ENCODE peak calls at places on chromosomes 5 and 9, in six cellular contexts. W is cardiac muscle cell; P is mesenteric fat pad; A is effector memory CD4-positive, alpha-beta T cell; N is activated CD4-positive, alpha-beta memory T cell treated with anti-CD3 and anti-CD28 coated beads, Interleukin-2, amount 10 ng/mL, durations not matched to agents 7 days and 5 days; Z is NCI-H748 treated with DMSO at 0.1 percent for 48 hours. G is an unnamed sample.

GRCh38 chr9:69030851-69031645 is 4.5 kb upstream of the FXN start:
- DNase-seq in A (no peak), Z (no peak), W (no peak), P (no peak), N (no peak), G (peak)

GRCh38 chr5:14190194-14191164 is 47.3 kb downstream of the TRIO start:
- DNase-seq in A (no peak), N (no peak), P (no peak), W (no peak), Z (no peak), G (peak)

GRCh38 chr5:79193643-79194042 is 42.3 kb upstream of the JMY start:
- DNase-seq in W (no peak), A (no peak), P (no peak), Z (peak), N (no peak), G (peak)

GRCh38 chr5:98741926-98742325 is 31.5 kb upstream of the RGMB start:
- DNase-seq in Z (no peak), W (no peak), N (no peak), A (no peak), P (no peak), G (no peak)

GRCh38 chr5:1255081-1255561 is 29.9 kb downstream of the SLC6A18 start:
- DNase-seq in Z (no peak), A (peak), P (no peak), W (no peak), N (peak), G (no peak)

GRCh38 chr5:79512692-79513518 is 1.0 kb downstream of the HOMER1 start:
- DNase-seq in N (no peak), Z (no peak), W (peak), P (no peak), A (no peak), G (peak)

GRCh38 chr5:131393498-131393968 is 129.7 kb downstream of the CDC42SE2 start:
- DNase-seq in N (no peak), Z (no peak), W (peak), P (no peak), A (no peak), G (peak)

GRCh38 chr5:32071351-32071944 is 102.7 kb downstream of the GOLPH3 start:
- DNase-seq in W (no peak), P (no peak), Z (no peak), A (no peak), N (no peak), G (peak)

GRCh38 chr9:105608685-105609598 is 51.0 kb downstream of the FKTN start:
- DNase-seq in W (peak), A (no peak), P (no peak), Z (peak), N (no peak), G (peak)

GRCh38 chr9:135990468-135991429 is 29.6 kb upstream of the UBAC1 start:
- DNase-seq in A (peak), P (no peak), N (peak), Z (no peak), W (peak), G (peak)

GRCh38 chr5:158287643-158288228 is 428.8 kb upstream of the CLINT1 start:
- DNase-seq in N (no peak), A (no peak), Z (no peak), W (no peak), P (no peak), G (no peak)

GRCh38 chr5:135048286-135048685 is 14.3 kb upstream of the PITX1 start:
- DNase-seq in P (no peak), W (no peak), N (no peak), A (no peak), Z (no peak), G (no peak)

GRCh38 chr9:111148994-111149759 is 110.9 kb upstream of the LPAR1 start:
- DNase-seq in W (no peak), A (no peak), P (no peak), Z (no peak), N (no peak), G (no peak)

GRCh38 chr9:129458663-129459549 is 162.0 kb downstream of the C9orf50 start:
- DNase-seq in W (no peak), Z (no peak), A (no peak), P (no peak), N (no peak), G (no peak)

GRCh38 chr5:75337366-75338021 is 474 bp downstream of the HMGCR start:
- DNase-seq in A (peak), W (peak), P (no peak), Z (no peak), N (peak), G (no peak)

GRCh38 chr5:36357391-36357790 is 55.7 kb upstream of the RANBP3L start:
- DNase-seq in N (no peak), P (no peak), Z (no peak), A (no peak), W (no peak), G (no peak)

GRCh38 chr9:14021871-14022525 is 291.9 kb downstream of the NFIB start:
- DNase-seq in Z (no peak), W (no peak), N (no peak), P (no peak), A (no peak), G (no peak)

GRCh38 chr9:108551030-108551964 is 304.5 kb downstream of the ACTL7B start:
- DNase-seq in Z (no peak), P (no peak), N (no peak), W (no peak), A (no peak), G (no peak)

GRCh38 chr5:163586431-163587033 is 81.1 kb downstream of the MAT2B start:
- DNase-seq in A (no peak), P (no peak), W (no peak), Z (no peak), N (no peak), G (no peak)

GRCh38 chr9:137691648-137692357 is 73.0 kb downstream of the EHMT1 start:
- DNase-seq in A (no peak), Z (no peak), P (no peak), W (no peak), N (no peak), G (peak)

GRCh38 chr5:63928451-63928850 is 33.8 kb downstream of the HTR1A start:
- DNase-seq in P (no peak), A (no peak), W (no peak), N (no peak), Z (no peak), G (no peak)

GRCh38 chr5:72018158-72018803 is 89.0 kb upstream of the MAP1B start:
- DNase-seq in A (peak), W (peak), P (no peak), N (peak), Z (peak), G (peak)

GRCh38 chr5:174325961-174326360 is 280.5 kb downstream of the NSG2 start:
- DNase-seq in W (no peak), Z (no peak), A (no peak), P (no peak), N (no peak), G (no peak)

GRCh38 chr9:137441289-137441934 is at the start of gene ENTPD8:
- DNase-seq in A (no peak), W (peak), Z (peak), P (no peak), N (no peak), G (no peak)

GRCh38 chr9:130480673-130481072 is 35.9 kb downstream of the ASS1 start:
- DNase-seq in P (no peak), Z (no peak), A (no peak), N (no peak), W (peak), G (no peak)

GRCh38 chr9:114280636-114281315 is 42.1 kb upstream of the ORM1 start:
- DNase-seq in Z (no peak), N (no peak), W (no peak), P (peak), A (no peak), G (peak)

GRCh38 chr9:135906291-135907005 is 898 bp downstream of the CAMSAP1 start:
- DNase-seq in A (no peak), Z (peak), P (peak), W (peak), N (peak), G (peak)

GRCh38 chr9:90894956-90895687 is 93.5 kb downstream of the SYK start:
- DNase-seq in A (no peak), N (no peak), P (no peak), Z (no peak), W (peak), G (peak)

GRCh38 chr5:52800394-52801213 is 12.9 kb downstream of the ITGA1 start:
- DNase-seq in Z (peak), W (peak), N (peak), A (peak), P (peak), G (peak)

GRCh38 chr9:115531410-115532130 is 413.6 kb upstream of the TNC start:
- DNase-seq in Z (no peak), N (no peak), W (no peak), P (no peak), A (no peak), G (no peak)

GRCh38 chr5:76787237-76787636 is 31.6 kb upstream of the F2RL1 start:
- DNase-seq in N (no peak), A (no peak), W (peak), P (no peak), Z (no peak), G (peak)

GRCh38 chr9:121844090-121844489 is 192.7 kb downstream of the DAB2IP start:
- DNase-seq in P (no peak), Z (peak), N (no peak), A (no peak), W (no peak), G (peak)

GRCh38 chr9:35070823-35071813 is 1.3 kb downstream of the VCP start:
- DNase-seq in N (no peak), W (no peak), P (peak), Z (no peak), A (peak), G (peak)

GRCh38 chr9:16715404-16715803 is 155.1 kb downstream of the BNC2 start:
- DNase-seq in P (no peak), N (no peak), A (no peak), W (no peak), Z (no peak), G (no peak)

GRCh38 chr9:108654566-108654965 is 201.2 kb downstream of the ACTL7B start:
- DNase-seq in A (no peak), Z (no peak), N (no peak), P (no peak), W (no peak), G (no peak)

G was measured in lung microvascular endothelial cell.